ENCODE peak calls at places on chromosome 12, in four cellular contexts. X, B, Q and Y are unnamed samples.

GRCh38 chr12:18320036-18320617 is 58.8 kb downstream of the PIK3C2G start:
- DNase-seq in X (peak; percentile 69), B (no peak), Q (peak; percentile 72), Y (peak; percentile 91)

GRCh38 chr12:20476551-20476950 is 108.2 kb downstream of the PDE3A start:
- DNase-seq in X (no peak), B (no peak), Q (no peak), Y (no peak)

GRCh38 chr12:90064759-90065158 is 356.1 kb upstream of the ATP2B1 start:
- DNase-seq in X (no peak), B (no peak), Q (no peak), Y (no peak)

GRCh38 chr12:3032161-3032560 is 45.0 kb upstream of the TSPAN9 start:
- DNase-seq in X (no peak), B (no peak), Q (no peak), Y (no peak)

GRCh38 chr12:121974026-121974985 is 47.4 kb upstream of the BCL7A start:
- DNase-seq in X (no peak), B (no peak), Q (no peak), Y (no peak)

GRCh38 chr12:38919191-38919590 is 13.8 kb upstream of the CPNE8 start:
- DNase-seq in X (no peak), B (no peak), Q (no peak), Y (peak; percentile 31)

GRCh38 chr12:46430340-46430948 is 57.9 kb upstream of the SLC38A2 start:
- DNase-seq in X (peak; percentile 83), B (no peak), Q (peak; percentile 79), Y (peak; percentile 95)

GRCh38 chr12:112184056-112184887 is 58.9 kb downstream of the TRAFD1 start:
- DNase-seq in X (no peak), B (peak; percentile 65), Q (no peak), Y (no peak)

GRCh38 chr12:117502633-117503032 is 141.2 kb upstream of the NOS1 start:
- DNase-seq in X (no peak), B (no peak), Q (no peak), Y (no peak)

GRCh38 chr12:91142184-91142583 is 30.9 kb upstream of the LUM start:
- DNase-seq in X (no peak), B (no peak), Q (peak; percentile 60), Y (peak; percentile 89)

GRCh38 chr12:85468356-85469157 is 188.5 kb downstream of the ALX1 start:
- DNase-seq in X (peak; percentile 67), B (no peak), Q (peak; percentile 74), Y (peak; percentile 78)

GRCh38 chr12:93756295-93756694 is 79.1 kb downstream of the CRADD start:
- DNase-seq in X (no peak), B (no peak), Q (no peak), Y (no peak)

GRCh38 chr12:105562727-105563072 is 232.2 kb downstream of the C12orf75 start:
- DNase-seq in X (no peak), B (no peak), Q (no peak), Y (no peak)

GRCh38 chr12:52798003-52798670 is 2.2 kb upstream of the KRT3 start:
- DNase-seq in X (no peak), B (no peak), Q (no peak), Y (no peak)

DNA sequence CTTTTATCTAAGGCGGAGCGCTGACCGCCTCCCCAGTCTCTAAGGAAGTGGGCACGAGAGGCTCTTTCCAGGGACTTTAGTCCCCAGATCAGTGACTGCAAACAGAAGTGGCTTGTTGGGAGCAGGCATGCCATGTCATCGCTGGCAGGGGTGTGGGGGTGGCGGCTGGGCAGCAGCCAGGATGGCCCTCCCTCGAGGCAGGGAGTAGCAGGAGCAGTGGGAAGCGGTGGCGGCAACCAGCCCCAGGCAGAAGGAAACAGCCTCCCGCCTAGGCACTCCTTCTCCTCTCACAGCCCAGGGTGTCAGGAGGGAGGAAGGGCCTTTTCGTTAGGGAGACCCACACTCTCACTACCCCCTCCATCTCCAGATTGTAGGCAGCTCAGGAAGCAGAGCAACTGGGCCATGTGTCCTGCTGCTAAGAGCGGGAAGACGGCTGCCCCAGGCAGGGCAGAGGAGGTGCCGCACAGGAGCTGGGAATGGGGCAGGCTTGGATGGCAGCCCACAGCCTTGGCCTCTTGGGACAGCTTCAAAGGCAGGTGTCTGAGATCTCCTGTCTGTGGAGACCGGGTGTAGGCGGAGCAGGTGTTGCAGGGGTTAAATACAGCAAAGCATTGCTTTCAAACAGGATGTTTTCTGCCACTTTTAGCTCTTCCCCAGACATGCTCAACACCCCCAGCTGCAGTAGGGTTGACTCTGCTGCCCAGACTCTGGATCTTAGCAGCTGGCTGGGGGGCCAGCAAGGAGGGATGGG is 21.8 kb downstream of the VDR start:
- DNase-seq in X (peak; percentile 89), B (no peak), Q (no peak), Y (no peak)
- H3K4me3 ChIP-seq in X (no peak overlapping the region), B (no peak overlapping the region), Q (no peak overlapping the region), Y (no peak overlapping the region)

DNA sequence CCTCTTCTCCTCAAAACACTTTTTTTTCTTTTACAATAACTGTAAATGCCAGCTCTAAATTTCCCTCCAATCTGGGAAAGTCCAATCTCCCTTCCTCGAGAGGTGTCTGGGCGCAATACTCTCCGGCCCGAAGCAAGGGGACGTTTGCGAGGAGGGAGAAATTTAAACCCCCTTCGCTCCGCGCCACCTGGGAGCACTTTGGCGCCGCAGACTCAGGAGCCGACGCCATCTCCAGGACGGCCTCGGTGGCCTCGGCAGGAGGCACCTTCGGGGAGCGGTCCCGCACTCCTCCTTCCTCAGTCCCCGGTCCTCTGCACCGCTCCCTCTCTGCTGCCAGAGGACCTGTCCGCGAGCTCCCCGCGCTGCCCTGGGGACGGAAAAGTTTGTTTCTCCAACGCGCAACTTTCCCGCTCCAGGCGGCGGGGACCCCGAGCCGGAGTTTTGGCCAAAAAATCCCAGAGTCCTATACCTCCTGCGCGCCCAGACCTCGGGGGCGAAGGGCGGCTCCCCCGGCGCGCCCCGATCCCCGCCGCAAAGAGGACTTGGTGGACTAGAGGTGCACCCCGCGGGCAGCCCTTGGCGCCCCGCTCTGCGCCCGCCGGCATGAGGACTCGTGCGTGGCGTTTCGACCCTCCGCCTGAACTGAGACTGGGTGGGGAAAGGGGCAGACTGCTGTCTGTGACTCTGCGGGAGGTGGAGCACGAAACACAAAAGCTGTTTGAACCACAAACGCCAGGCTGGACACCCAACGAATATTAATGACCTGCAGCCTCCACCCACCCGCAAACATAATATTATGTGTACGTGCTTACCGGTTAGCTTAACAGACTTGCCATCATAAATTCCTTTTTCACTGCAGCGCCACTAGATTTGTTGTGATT is 95.1 kb upstream of the HMGA2 start:
- DNase-seq in X (no peak), B (peak; percentile 70), Q (peak; percentile 46), Y (peak; percentile 22)
- H3K4me3 ChIP-seq in X (no peak overlapping the region), B (no peak overlapping the region), Q (peak overlapping the region; percentile 81), Y (peak overlapping the region; percentile 51)

DNA sequence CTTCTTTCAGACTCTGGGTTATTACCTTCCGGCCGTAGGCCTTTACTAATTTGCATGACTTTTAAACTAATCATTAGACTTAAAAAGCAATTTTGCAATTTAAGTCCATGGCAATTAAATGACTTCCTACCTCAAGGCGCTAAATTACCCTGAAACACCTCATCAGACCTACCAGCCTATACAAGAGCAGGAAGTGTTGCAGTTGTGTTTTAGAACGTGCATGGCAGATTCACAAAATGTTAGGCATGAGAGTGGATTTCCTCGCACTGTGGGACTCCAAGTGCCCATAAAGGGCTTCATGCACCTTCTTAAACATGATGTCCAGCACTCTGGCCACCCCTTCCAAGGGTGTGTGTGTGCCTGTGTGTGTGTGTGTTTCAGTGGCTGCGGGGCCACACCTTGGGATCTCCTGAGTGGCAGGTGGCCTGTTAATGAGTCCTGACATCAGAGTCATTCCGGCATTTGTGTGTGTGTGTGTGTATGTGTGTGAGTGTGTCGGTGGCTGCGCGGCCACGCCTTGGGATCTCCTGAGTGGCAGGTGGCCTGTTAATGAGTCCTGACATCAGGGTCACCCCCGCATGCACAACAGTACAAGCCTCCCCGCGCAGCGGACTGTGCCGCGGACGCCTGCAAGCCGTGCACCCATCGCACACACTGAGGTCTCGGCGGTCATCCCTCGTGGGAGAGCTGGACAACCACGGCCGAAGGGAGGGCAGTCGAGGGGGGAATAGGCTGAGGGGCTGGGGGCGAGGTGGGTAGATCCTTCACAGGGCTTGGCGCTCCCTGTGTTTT is 900 bp downstream of the C2CD5 start:
- DNase-seq in X (peak; percentile 87), B (no peak), Q (no peak), Y (peak; percentile 28)
- H3K4me3 ChIP-seq in X (peak overlapping the region; percentile 37), B (peak overlapping the region; percentile 57), Q (peak overlapping the region; percentile 96), Y (peak overlapping the region; percentile 85)

GRCh38 chr12:120254809-120255208 is 10.7 kb downstream of the PXN start:
- DNase-seq in X (no peak), B (no peak), Q (no peak), Y (no peak)

GRCh38 chr12:120258323-120258896 is 7.1 kb downstream of the PXN start:
- DNase-seq in X (no peak), B (no peak), Q (no peak), Y (no peak)

GRCh38 chr12:120259418-120260202 is 5.9 kb downstream of the PXN start:
- DNase-seq in X (no peak), B (no peak), Q (no peak), Y (peak; percentile 64)

GRCh38 chr12:120260607-120261006 is 4.9 kb downstream of the PXN start:
- DNase-seq in X (no peak), B (no peak), Q (no peak), Y (no peak)

GRCh38 chr12:120257041-120257821 is 8.3 kb downstream of the PXN start:
- DNase-seq in X (no peak), B (no peak), Q (no peak), Y (peak; percentile 98)
- H3K4me3 ChIP-seq in X (no peak overlapping the region), B (no peak overlapping the region), Q (peak overlapping the region; percentile 47), Y (peak overlapping the region; percentile 14)

DNA sequence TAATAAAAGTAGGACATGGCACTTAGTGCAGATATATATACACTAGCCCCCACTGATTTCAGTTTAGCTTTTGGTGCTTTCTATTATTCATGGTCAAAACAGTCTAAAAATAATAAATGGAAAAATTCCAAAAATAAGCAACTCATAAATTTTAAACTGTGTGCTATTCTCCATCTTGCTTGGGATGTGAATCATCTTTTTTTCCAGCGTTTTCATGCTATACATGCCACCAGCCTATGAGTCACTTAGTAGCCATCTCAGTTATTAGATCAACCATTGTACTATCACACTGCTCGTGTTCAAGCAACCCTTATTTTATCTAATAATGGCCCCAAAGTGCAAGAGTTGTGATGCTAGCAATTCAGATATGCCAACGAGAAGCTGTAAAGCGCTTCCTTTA is 73.9 kb upstream of the KRR1 start:
- DNase-seq in X (no peak), B (no peak), Q (peak; percentile 70), Y (peak; percentile 67)
- H3K4me3 ChIP-seq in X (no peak overlapping the region), B (no peak overlapping the region), Q (no peak overlapping the region), Y (no peak overlapping the region)

DNA sequence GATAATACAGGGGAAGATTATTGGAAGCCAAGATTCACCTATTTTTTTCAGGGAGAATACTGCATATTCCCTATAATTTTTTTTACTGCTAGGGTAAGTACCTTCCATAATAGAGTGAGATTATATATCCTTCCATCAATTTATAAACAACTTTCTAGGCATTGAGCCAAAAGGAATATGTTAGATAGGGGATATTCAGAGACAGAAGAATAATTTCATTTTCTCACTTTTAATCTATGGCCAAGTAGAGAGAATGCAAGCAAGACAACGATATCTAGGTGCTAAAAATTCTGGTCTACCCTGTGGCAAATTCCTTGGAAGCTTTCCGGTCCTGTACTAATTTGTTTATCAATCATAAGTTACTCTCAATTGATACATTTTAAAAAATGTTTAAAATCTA is 69.7 kb upstream of the STAC3 start:
- DNase-seq in X (no peak), B (no peak), Q (no peak), Y (no peak)
- H3K4me3 ChIP-seq in X (no peak overlapping the region), B (no peak overlapping the region), Q (no peak overlapping the region), Y (no peak overlapping the region)